ENCODE peak calls at places on chromosomes 6 and 20, in seven cellular contexts. F is EL, W is fibroblast of lung, T is retinal pigment epithelial cell, J is epithelial cell of esophagus, P is NCI-H774, Z is GM12892. R is an unnamed sample.

GRCh38 chr20:51156796-51157119 is 133.9 kb upstream of the KCNG1 start:
- DNase-seq in P (no peak), W (peak; percentile 3), J (no peak), T (no peak), Z (no peak), F (no peak), R (no peak)

GRCh38 chr20:56420028-56420427 is 8.0 kb downstream of the CASS4 start:
- DNase-seq in P (no peak), J (no peak), W (no peak), Z (no peak), F (no peak), T (no peak), R (no peak)

GRCh38 chr6:161199845-161200244 is 74.0 kb downstream of the AGPAT4 start:
- DNase-seq in J (no peak), W (no peak), T (no peak), F (no peak), Z (no peak), P (no peak), R (no peak)

GRCh38 chr6:8441452-8441851 is 6.1 kb upstream of the SLC35B3 start:
- DNase-seq in Z (no peak), W (no peak), J (no peak), T (no peak), P (no peak), F (no peak), R (no peak)

GRCh38 chr6:76441850-76442249 is 369.4 kb upstream of the IMPG1 start:
- DNase-seq in T (no peak), W (no peak), J (no peak), P (no peak), Z (no peak), F (no peak), R (no peak)

GRCh38 chr20:3461191-3461874 is 9.5 kb upstream of the ATRN start:
- DNase-seq in W (peak; percentile 26), T (no peak), J (no peak), F (no peak), P (no peak), Z (no peak), R (no peak)

GRCh38 chr6:82917346-82918064 is 148.1 kb downstream of the UBE3D start:
- DNase-seq in T (no peak), F (no peak), J (peak; percentile 1), Z (no peak), W (peak; percentile 6), P (no peak), R (peak; percentile 63)

GRCh38 chr6:65638047-65638831 is 68.8 kb downstream of the EYS start:
- DNase-seq in T (no peak), P (no peak), Z (no peak), J (no peak), F (no peak), W (peak; percentile 1), R (no peak)

GRCh38 chr20:3652217-3652616 is 11.0 kb downstream of the GFRA4 start:
- DNase-seq in J (no peak), F (no peak), T (no peak), W (no peak), Z (no peak), P (peak; percentile 29), R (no peak)

GRCh38 chr6:43722920-43723565 is 35.5 kb upstream of the MRPS18A start:
- DNase-seq in T (no peak), P (no peak), Z (no peak), F (no peak), J (no peak), W (no peak), R (no peak)

GRCh38 chr6:19289408-19289967 is 547.7 kb upstream of the ID4 start:
- DNase-seq in P (no peak), J (peak; percentile 58), W (no peak), T (no peak), F (no peak), Z (no peak), R (no peak)

GRCh38 chr6:150687508-150687907 is 87.8 kb downstream of the PLEKHG1 start:
- DNase-seq in T (no peak), Z (no peak), P (no peak), J (no peak), F (no peak), W (no peak), R (no peak)

GRCh38 chr20:62953839-62954703 is 1.6 kb downstream of the SLC17A9 start:
- DNase-seq in W (peak; percentile 78), Z (peak; percentile 91), T (peak; percentile 12), F (peak; percentile 79), J (peak; percentile 27), P (peak; percentile 67), R (no peak)

GRCh38 chr6:111605100-111605748 is 454 bp downstream of the TRAF3IP2 start:
- DNase-seq in Z (peak; percentile 28), P (peak; percentile 68), F (peak; percentile 85), W (peak; percentile 99), T (no peak), J (peak; percentile 49), R (no peak)

GRCh38 chr6:92504509-92504908 is 914.9 kb downstream of the EPHA7 start:
- DNase-seq in Z (no peak), T (no peak), F (no peak), J (no peak), P (no peak), W (no peak), R (no peak)

GRCh38 chr6:170136541-170137175 is 154.2 kb downstream of the DLL1 start:
- DNase-seq in P (no peak), W (no peak), J (no peak), F (no peak), T (no peak), Z (no peak), R (no peak)

GRCh38 chr6:48978016-48978415 is 485.0 kb downstream of the MMUT start:
- DNase-seq in Z (no peak), J (peak; percentile 49), P (no peak), T (no peak), F (no peak), W (peak; percentile 43), R (no peak)

GRCh38 chr6:160735523-160735922 is 33.5 kb downstream of the PLG start:
- DNase-seq in F (no peak), P (no peak), T (no peak), W (no peak), J (no peak), Z (no peak), R (no peak)

GRCh38 chr6:93266418-93266817 is 152.9 kb downstream of the EPHA7 start:
- DNase-seq in W (no peak), J (no peak), Z (no peak), P (no peak), T (no peak), F (no peak), R (no peak)

GRCh38 chr6:43990275-43990626 is 137.0 kb downstream of the MRPL14 start:
- DNase-seq in P (no peak), Z (no peak), W (peak; percentile 25), J (no peak), F (no peak), T (no peak), R (no peak)

GRCh38 chr6:162856885-162857284 is 129.1 kb downstream of the PACRG start:
- DNase-seq in F (peak; percentile 81), Z (no peak), T (peak; percentile 88), P (peak; percentile 29), J (peak; percentile 87), W (peak; percentile 83), R (peak; percentile 57)

GRCh38 chr6:166483556-166484250 is 101.0 kb upstream of the MPC1 start:
- DNase-seq in W (no peak), T (no peak), Z (no peak), F (no peak), J (no peak), P (no peak), R (no peak)

GRCh38 chr6:51857134-51857533 is 230.3 kb downstream of the PKHD1 start:
- DNase-seq in Z (no peak), W (no peak), F (no peak), P (no peak), J (no peak), T (no peak), R (no peak)

GRCh38 chr6:10505529-10505928 is 15.6 kb upstream of the GCNT2 start:
- DNase-seq in F (no peak), J (peak; percentile 35), W (no peak), Z (no peak), T (no peak), P (peak; percentile 1), R (no peak)

GRCh38 chr6:6741264-6741663 is 152.7 kb downstream of the LY86 start:
- DNase-seq in W (no peak), P (no peak), T (no peak), F (no peak), Z (no peak), J (no peak), R (no peak)

GRCh38 chr6:153101461-153101860 is 29.6 kb downstream of the RGS17 start:
- DNase-seq in Z (no peak), T (no peak), F (no peak), P (no peak), W (no peak), J (no peak), R (no peak)

GRCh38 chr6:35973670-35974222 is 50.7 kb downstream of the SLC26A8 start:
- DNase-seq in T (no peak), W (no peak), Z (peak; percentile 36), F (peak; percentile 8), P (no peak), J (peak; percentile 14), R (peak; percentile 35)

GRCh38 chr20:24751551-24751950 is 197.5 kb upstream of the CST7 start:
- DNase-seq in W (no peak), T (no peak), Z (no peak), J (no peak), P (no peak), F (no peak), R (no peak)

GRCh38 chr20:805713-806112 is 27.8 kb upstream of the FAM110A start:
- DNase-seq in P (no peak), J (no peak), Z (no peak), W (peak; percentile 31), T (no peak), F (peak; percentile 8), R (no peak)

GRCh38 chr6:87116922-87117321 is 22.0 kb upstream of the CGA start:
- DNase-seq in T (no peak), Z (no peak), J (no peak), F (no peak), P (no peak), W (no peak), R (no peak)

GRCh38 chr20:25223179-25223661 is 24.7 kb upstream of the PYGB start:
- DNase-seq in Z (no peak), P (no peak), J (peak; percentile 91), F (peak; percentile 98), T (peak; percentile 84), W (peak; percentile 88), R (no peak)

GRCh38 chr6:48036316-48036715 is 74.7 kb downstream of the PTCHD4 start:
- DNase-seq in P (no peak), J (peak; percentile 33), W (peak; percentile 86), F (peak; percentile 53), T (peak; percentile 3), Z (no peak), R (peak; percentile 16)

R was measured in epithelial cell of proximal tubule.